ENCODE peak calls at places on chromosomes 13 and 19, in six cellular contexts. One of them, this sample, is unnamed.

GRCh38 chr13:90618133-90618532 is 729.4 kb upstream of the MIR17HG start:
- DNase-seq in GM10248: no peak
- DNase-seq in endodermal cell: no peak
- DNase-seq in choroid plexus epithelial cell: no peak
- DNase-seq in tibial nerve: no peak
- DNase-seq in AG09309: no peak
- DNase-seq in this sample: no peak

GRCh38 chr13:23753523-23753922 is 135.7 kb downstream of the MIPEP start:
- DNase-seq in GM10248: no peak
- DNase-seq in endodermal cell: no peak
- DNase-seq in choroid plexus epithelial cell: peak
- DNase-seq in tibial nerve: no peak
- DNase-seq in AG09309: no peak
- DNase-seq in this sample: peak

GRCh38 chr13:20492036-20492435 is 33.6 kb downstream of the CRYL1 start:
- DNase-seq in GM10248: no peak
- DNase-seq in endodermal cell: no peak
- DNase-seq in choroid plexus epithelial cell: no peak
- DNase-seq in tibial nerve: no peak
- DNase-seq in AG09309: no peak
- DNase-seq in this sample: no peak

GRCh38 chr19:55106591-55106990 is 10.8 kb downstream of the PPP1R12C start:
- DNase-seq in GM10248: no peak
- DNase-seq in endodermal cell: no peak
- DNase-seq in choroid plexus epithelial cell: no peak
- DNase-seq in tibial nerve: no peak
- DNase-seq in AG09309: no peak
- DNase-seq in this sample: no peak

GRCh38 chr13:113034451-113035208 is 65.6 kb downstream of the MCF2L start:
- DNase-seq in GM10248: no peak
- DNase-seq in endodermal cell: peak
- DNase-seq in choroid plexus epithelial cell: peak
- DNase-seq in tibial nerve: peak
- DNase-seq in AG09309: no peak
- DNase-seq in this sample: peak

GRCh38 chr19:30071871-30072270 is 129.8 kb downstream of the URI1 start:
- DNase-seq in GM10248: no peak
- DNase-seq in endodermal cell: peak
- DNase-seq in choroid plexus epithelial cell: no peak
- DNase-seq in tibial nerve: no peak
- DNase-seq in AG09309: no peak
- DNase-seq in this sample: no peak

GRCh38 chr19:15394426-15394825 is 14.8 kb upstream of the AKAP8 start:
- DNase-seq in GM10248: no peak
- DNase-seq in endodermal cell: no peak
- DNase-seq in choroid plexus epithelial cell: no peak
- DNase-seq in tibial nerve: no peak
- DNase-seq in AG09309: no peak
- DNase-seq in this sample: no peak

GRCh38 chr13:52994051-52994450 is 34.6 kb upstream of the OLFM4 start:
- DNase-seq in GM10248: no peak
- DNase-seq in endodermal cell: no peak
- DNase-seq in choroid plexus epithelial cell: no peak
- DNase-seq in tibial nerve: no peak
- DNase-seq in AG09309: no peak
- DNase-seq in this sample: no peak

GRCh38 chr13:75368167-75368566 is 113.8 kb downstream of the TBC1D4 start:
- DNase-seq in GM10248: no peak
- DNase-seq in endodermal cell: no peak
- DNase-seq in choroid plexus epithelial cell: peak
- DNase-seq in tibial nerve: peak
- DNase-seq in AG09309: peak
- DNase-seq in this sample: peak

GRCh38 chr19:51970718-51971117 is 15.9 kb downstream of the ZNF350 start:
- DNase-seq in GM10248: no peak
- DNase-seq in endodermal cell: no peak
- DNase-seq in choroid plexus epithelial cell: no peak
- DNase-seq in tibial nerve: no peak
- DNase-seq in AG09309: no peak
- DNase-seq in this sample: no peak

GRCh38 chr19:280541-281007 is 10.6 kb downstream of the PLPP2 start:
- DNase-seq in GM10248: no peak
- DNase-seq in endodermal cell: peak
- DNase-seq in choroid plexus epithelial cell: no peak
- DNase-seq in tibial nerve: no peak
- DNase-seq in AG09309: no peak
- DNase-seq in this sample: no peak

GRCh38 chr13:22235285-22235949 is 564.5 kb downstream of the FGF9 start:
- DNase-seq in GM10248: peak
- DNase-seq in endodermal cell: peak
- DNase-seq in choroid plexus epithelial cell: no peak
- DNase-seq in tibial nerve: no peak
- DNase-seq in AG09309: no peak
- DNase-seq in this sample: no peak

GRCh38 chr19:17052439-17052838 is 22.8 kb downstream of the HAUS8 start:
- DNase-seq in GM10248: no peak
- DNase-seq in endodermal cell: peak
- DNase-seq in choroid plexus epithelial cell: peak
- DNase-seq in tibial nerve: peak
- DNase-seq in AG09309: peak
- DNase-seq in this sample: peak

GRCh38 chr13:76917096-76917495 is 30.9 kb upstream of the KCTD12 start:
- DNase-seq in GM10248: no peak
- DNase-seq in endodermal cell: no peak
- DNase-seq in choroid plexus epithelial cell: peak
- DNase-seq in tibial nerve: no peak
- DNase-seq in AG09309: no peak
- DNase-seq in this sample: peak

GRCh38 chr19:3678188-3678587 is 22.1 kb downstream of the PIP5K1C start:
- DNase-seq in GM10248: no peak
- DNase-seq in endodermal cell: no peak
- DNase-seq in choroid plexus epithelial cell: no peak
- DNase-seq in tibial nerve: no peak
- DNase-seq in AG09309: no peak
- DNase-seq in this sample: no peak

GRCh38 chr19:9801976-9802375 is 16.9 kb downstream of the FBXL12 start:
- DNase-seq in GM10248: no peak
- DNase-seq in endodermal cell: peak
- DNase-seq in choroid plexus epithelial cell: no peak
- DNase-seq in tibial nerve: no peak
- DNase-seq in AG09309: no peak
- DNase-seq in this sample: no peak

GRCh38 chr13:112842343-112842856 is 126.6 kb upstream of the MCF2L start:
- DNase-seq in GM10248: peak
- DNase-seq in endodermal cell: peak
- DNase-seq in choroid plexus epithelial cell: peak
- DNase-seq in tibial nerve: peak
- DNase-seq in AG09309: no peak
- DNase-seq in this sample: no peak

GRCh38 chr13:67314405-67314804 is 84.3 kb upstream of the PCDH9 start:
- DNase-seq in GM10248: no peak
- DNase-seq in endodermal cell: no peak
- DNase-seq in choroid plexus epithelial cell: no peak
- DNase-seq in tibial nerve: no peak
- DNase-seq in AG09309: no peak
- DNase-seq in this sample: no peak

DNA sequence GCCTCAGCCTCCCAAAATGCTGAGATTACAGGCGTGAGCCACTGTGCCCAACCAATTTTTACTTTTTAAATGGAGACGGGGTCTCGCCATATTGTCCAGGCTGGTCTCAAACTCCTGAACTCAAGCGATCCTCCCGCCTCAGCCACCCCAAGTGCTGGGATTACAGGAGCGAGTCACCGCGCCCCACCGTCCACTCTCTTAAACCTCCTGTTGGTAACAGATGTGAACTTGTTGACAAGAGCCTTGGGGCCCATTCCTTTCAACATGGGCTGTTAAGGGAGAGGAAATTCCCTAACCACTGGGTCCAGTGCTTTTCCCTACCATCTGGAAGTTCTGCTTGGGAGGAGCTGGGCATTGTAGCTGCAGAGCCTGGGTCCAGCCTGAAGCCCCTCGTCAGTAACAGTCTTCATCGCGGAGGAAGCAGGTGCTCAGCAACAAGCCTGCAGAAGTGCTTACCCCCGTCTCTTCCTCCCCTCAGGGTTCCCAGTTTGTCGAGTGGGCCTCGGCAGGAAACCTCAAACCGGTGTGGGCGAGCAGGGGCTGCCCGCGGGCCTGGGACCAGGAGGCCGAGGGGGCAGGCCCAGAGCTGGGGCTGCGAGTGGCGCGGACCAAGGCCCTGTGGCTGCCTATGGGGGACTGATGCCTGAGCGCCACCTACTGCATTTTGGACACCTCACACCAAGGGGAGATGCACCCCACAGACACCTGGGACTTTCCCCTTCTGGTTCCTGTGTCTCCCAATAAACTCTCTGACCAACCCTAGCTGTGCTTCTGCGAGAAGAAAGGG is 4.0 kb upstream of the FLT3LG start:
- DNase-seq in GM10248: peak
- DNase-seq in endodermal cell: no peak
- DNase-seq in choroid plexus epithelial cell: no peak
- DNase-seq in tibial nerve: no peak
- DNase-seq in AG09309: no peak
- DNase-seq in this sample: no peak
- TF ChIP-seq CTCF in GM10248: peak
- TF ChIP-seq CTCF in endodermal cell: peak
- TF ChIP-seq CTCF in choroid plexus epithelial cell: peak
- TF ChIP-seq CTCF in tibial nerve: no peak
- TF ChIP-seq CTCF in AG09309: no peak
- TF ChIP-seq CTCF in this sample: peak

GRCh38 chr13:41649659-41650058 is 192.3 kb downstream of the RGCC start:
- DNase-seq in GM10248: no peak
- DNase-seq in endodermal cell: peak
- DNase-seq in choroid plexus epithelial cell: peak
- DNase-seq in tibial nerve: no peak
- DNase-seq in AG09309: no peak
- DNase-seq in this sample: peak
- TF ChIP-seq CTCF in GM10248: no peak
- TF ChIP-seq CTCF in endodermal cell: peak
- TF ChIP-seq CTCF in choroid plexus epithelial cell: peak
- TF ChIP-seq CTCF in tibial nerve: no peak
- TF ChIP-seq CTCF in AG09309: peak
- TF ChIP-seq CTCF in this sample: peak

DNA sequence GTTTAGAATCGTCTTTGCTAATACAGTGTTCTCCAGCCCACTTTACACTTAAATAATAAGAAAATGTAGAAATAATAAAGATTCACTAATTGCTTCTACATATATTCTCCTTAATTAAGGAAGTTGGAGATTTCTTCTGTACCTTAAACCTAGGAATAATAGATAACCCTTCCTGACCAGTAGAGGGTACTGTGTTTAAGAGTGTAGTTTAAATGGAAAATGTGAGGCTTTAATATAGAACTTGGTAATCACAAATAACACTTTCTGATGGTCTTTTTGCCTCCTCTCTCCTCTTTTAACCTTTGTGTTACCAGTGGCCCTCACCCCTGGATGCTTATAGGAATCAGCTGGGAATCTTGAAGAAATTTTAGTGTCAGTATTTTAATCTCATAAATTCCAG is 20.7 kb downstream of the POMP start:
- DNase-seq in GM10248: no peak
- DNase-seq in endodermal cell: no peak
- DNase-seq in choroid plexus epithelial cell: peak
- DNase-seq in tibial nerve: no peak
- DNase-seq in AG09309: no peak
- DNase-seq in this sample: peak
- TF ChIP-seq CTCF in GM10248: peak
- TF ChIP-seq CTCF in endodermal cell: peak
- TF ChIP-seq CTCF in choroid plexus epithelial cell: peak
- TF ChIP-seq CTCF in tibial nerve: peak
- TF ChIP-seq CTCF in AG09309: peak
- TF ChIP-seq CTCF in this sample: peak

GRCh38 chr13:28483313-28483931 is 11.5 kb downstream of the FLT1 start:
- DNase-seq in GM10248: no peak
- DNase-seq in endodermal cell: no peak
- DNase-seq in choroid plexus epithelial cell: no peak
- DNase-seq in tibial nerve: no peak
- DNase-seq in AG09309: no peak
- DNase-seq in this sample: no peak
- TF ChIP-seq CTCF in GM10248: no peak
- TF ChIP-seq CTCF in endodermal cell: no peak
- TF ChIP-seq CTCF in choroid plexus epithelial cell: no peak
- TF ChIP-seq CTCF in tibial nerve: no peak
- TF ChIP-seq CTCF in AG09309: no peak
- TF ChIP-seq CTCF in this sample: no peak

GRCh38 chr13:101190976-101191375 is 225.3 kb downstream of the NALCN start:
- DNase-seq in GM10248: no peak
- DNase-seq in endodermal cell: no peak
- DNase-seq in choroid plexus epithelial cell: peak
- DNase-seq in tibial nerve: no peak
- DNase-seq in AG09309: no peak
- DNase-seq in this sample: no peak
- TF ChIP-seq CTCF in GM10248: no peak
- TF ChIP-seq CTCF in endodermal cell: no peak
- TF ChIP-seq CTCF in choroid plexus epithelial cell: no peak
- TF ChIP-seq CTCF in tibial nerve: no peak
- TF ChIP-seq CTCF in AG09309: no peak
- TF ChIP-seq CTCF in this sample: no peak

GRCh38 chr19:18440421-18440877 is 2.5 kb upstream of the ISYNA1 start:
- DNase-seq in GM10248: peak
- DNase-seq in endodermal cell: peak
- DNase-seq in choroid plexus epithelial cell: no peak
- DNase-seq in tibial nerve: no peak
- DNase-seq in AG09309: no peak
- DNase-seq in this sample: peak
- TF ChIP-seq CTCF in GM10248: peak
- TF ChIP-seq CTCF in endodermal cell: peak
- TF ChIP-seq CTCF in choroid plexus epithelial cell: peak
- TF ChIP-seq CTCF in tibial nerve: peak
- TF ChIP-seq CTCF in AG09309: peak
- TF ChIP-seq CTCF in this sample: peak

GRCh38 chr19:28332886-28333285 is 880.1 kb downstream of the UQCRFS1 start:
- DNase-seq in GM10248: no peak
- DNase-seq in endodermal cell: no peak
- DNase-seq in choroid plexus epithelial cell: no peak
- DNase-seq in tibial nerve: no peak
- DNase-seq in AG09309: no peak
- DNase-seq in this sample: no peak

GRCh38 chr19:28333909-28334308 is 879.0 kb downstream of the UQCRFS1 start:
- DNase-seq in GM10248: no peak
- DNase-seq in endodermal cell: no peak
- DNase-seq in choroid plexus epithelial cell: no peak
- DNase-seq in tibial nerve: no peak
- DNase-seq in AG09309: no peak
- DNase-seq in this sample: no peak

GRCh38 chr19:28331596-28331995 is 881.4 kb downstream of the UQCRFS1 start:
- DNase-seq in GM10248: no peak
- DNase-seq in endodermal cell: no peak
- DNase-seq in choroid plexus epithelial cell: no peak
- DNase-seq in tibial nerve: no peak
- DNase-seq in AG09309: no peak
- DNase-seq in this sample: no peak

GRCh38 chr19:28330831-28331230 is 882.1 kb downstream of the UQCRFS1 start:
- DNase-seq in GM10248: no peak
- DNase-seq in endodermal cell: no peak
- DNase-seq in choroid plexus epithelial cell: no peak
- DNase-seq in tibial nerve: no peak
- DNase-seq in AG09309: no peak
- DNase-seq in this sample: no peak

GRCh38 chr19:28332351-28332750 is 880.6 kb downstream of the UQCRFS1 start:
- DNase-seq in GM10248: no peak
- DNase-seq in endodermal cell: no peak
- DNase-seq in choroid plexus epithelial cell: no peak
- DNase-seq in tibial nerve: no peak
- DNase-seq in AG09309: no peak
- DNase-seq in this sample: no peak
- TF ChIP-seq CTCF in GM10248: no peak
- TF ChIP-seq CTCF in endodermal cell: no peak
- TF ChIP-seq CTCF in choroid plexus epithelial cell: no peak
- TF ChIP-seq CTCF in tibial nerve: no peak
- TF ChIP-seq CTCF in AG09309: no peak
- TF ChIP-seq CTCF in this sample: no peak

This sample was measured in MCF 10A.